ENCODE peak calls at places on chromosome 5, in eight cellular contexts. One of them, this sample, is unnamed.

GRCh38 chr5:110043025-110043424 is 353.3 kb downstream of the MAN2A1 start:
- DNase-seq in heart left ventricle: no peak
- DNase-seq in activated CD8-positive, alpha-beta memory T cell treated with anti-CD3 and anti-CD28 coated beads for 4 hours: no peak
- DNase-seq in left ventricle myocardium superior: no peak
- DNase-seq in body of pancreas: no peak
- DNase-seq in cardiac fibroblast: no peak
- DNase-seq in activated T-helper 1 cell treated with Interleukin-2 at 50 U/mL for 16 hours: no peak
- DNase-seq in stimulated activated CD8-positive, alpha-beta memory T cell treated with anti-CD3 and anti-CD28 coated beads, Interleukin-15, amount 100 ng/mL, for 1 hour: no peak
- DNase-seq in this sample: no peak

GRCh38 chr5:174764309-174764708 is 39.9 kb downstream of the MSX2 start:
- DNase-seq in activated CD8-positive, alpha-beta memory T cell treated with anti-CD3 and anti-CD28 coated beads for 4 hours: no peak
- DNase-seq in body of pancreas: no peak
- DNase-seq in left ventricle myocardium superior: no peak
- DNase-seq in cardiac fibroblast: no peak
- DNase-seq in stimulated activated CD8-positive, alpha-beta memory T cell treated with anti-CD3 and anti-CD28 coated beads, Interleukin-15, amount 100 ng/mL, for 1 hour: no peak
- DNase-seq in heart left ventricle: no peak
- DNase-seq in activated T-helper 1 cell treated with Interleukin-2 at 50 U/mL for 16 hours: no peak
- DNase-seq in this sample: no peak

GRCh38 chr5:118440496-118440895 is 547.9 kb downstream of the DTWD2 start:
- DNase-seq in heart left ventricle: no peak
- DNase-seq in body of pancreas: no peak
- DNase-seq in left ventricle myocardium superior: no peak
- DNase-seq in activated CD8-positive, alpha-beta memory T cell treated with anti-CD3 and anti-CD28 coated beads for 4 hours: no peak
- DNase-seq in activated T-helper 1 cell treated with Interleukin-2 at 50 U/mL for 16 hours: no peak
- DNase-seq in cardiac fibroblast: no peak
- DNase-seq in stimulated activated CD8-positive, alpha-beta memory T cell treated with anti-CD3 and anti-CD28 coated beads, Interleukin-15, amount 100 ng/mL, for 1 hour: no peak
- DNase-seq in this sample: no peak

GRCh38 chr5:64339776-64340175 is 166.0 kb upstream of the RGS7BP start:
- DNase-seq in heart left ventricle: no peak
- DNase-seq in activated T-helper 1 cell treated with Interleukin-2 at 50 U/mL for 16 hours: no peak
- DNase-seq in stimulated activated CD8-positive, alpha-beta memory T cell treated with anti-CD3 and anti-CD28 coated beads, Interleukin-15, amount 100 ng/mL, for 1 hour: no peak
- DNase-seq in activated CD8-positive, alpha-beta memory T cell treated with anti-CD3 and anti-CD28 coated beads for 4 hours: no peak
- DNase-seq in body of pancreas: no peak
- DNase-seq in cardiac fibroblast: no peak
- DNase-seq in left ventricle myocardium superior: no peak
- DNase-seq in this sample: no peak

GRCh38 chr5:54264574-54264973 is 45.8 kb downstream of the ARL15 start:
- DNase-seq in left ventricle myocardium superior: no peak
- DNase-seq in cardiac fibroblast: no peak
- DNase-seq in stimulated activated CD8-positive, alpha-beta memory T cell treated with anti-CD3 and anti-CD28 coated beads, Interleukin-15, amount 100 ng/mL, for 1 hour: no peak
- DNase-seq in heart left ventricle: no peak
- DNase-seq in body of pancreas: no peak
- DNase-seq in activated T-helper 1 cell treated with Interleukin-2 at 50 U/mL for 16 hours: no peak
- DNase-seq in activated CD8-positive, alpha-beta memory T cell treated with anti-CD3 and anti-CD28 coated beads for 4 hours: no peak
- DNase-seq in this sample: no peak

GRCh38 chr5:138303365-138303764 is 28.2 kb downstream of the CDC25C start:
- DNase-seq in activated CD8-positive, alpha-beta memory T cell treated with anti-CD3 and anti-CD28 coated beads for 4 hours: no peak
- DNase-seq in activated T-helper 1 cell treated with Interleukin-2 at 50 U/mL for 16 hours: no peak
- DNase-seq in heart left ventricle: no peak
- DNase-seq in stimulated activated CD8-positive, alpha-beta memory T cell treated with anti-CD3 and anti-CD28 coated beads, Interleukin-15, amount 100 ng/mL, for 1 hour: no peak
- DNase-seq in body of pancreas: no peak
- DNase-seq in left ventricle myocardium superior: no peak
- DNase-seq in cardiac fibroblast: no peak
- DNase-seq in this sample: no peak

GRCh38 chr5:110105692-110106091 is 416.0 kb downstream of the MAN2A1 start:
- DNase-seq in cardiac fibroblast: peak; percentile 41
- DNase-seq in activated T-helper 1 cell treated with Interleukin-2 at 50 U/mL for 16 hours: no peak
- DNase-seq in stimulated activated CD8-positive, alpha-beta memory T cell treated with anti-CD3 and anti-CD28 coated beads, Interleukin-15, amount 100 ng/mL, for 1 hour: no peak
- DNase-seq in activated CD8-positive, alpha-beta memory T cell treated with anti-CD3 and anti-CD28 coated beads for 4 hours: no peak
- DNase-seq in body of pancreas: peak; percentile 57
- DNase-seq in left ventricle myocardium superior: no peak
- DNase-seq in heart left ventricle: peak; percentile 18
- DNase-seq in this sample: no peak

GRCh38 chr5:102638912-102639652 is 116.0 kb upstream of the PAM start:
- DNase-seq in activated CD8-positive, alpha-beta memory T cell treated with anti-CD3 and anti-CD28 coated beads for 4 hours: no peak
- DNase-seq in stimulated activated CD8-positive, alpha-beta memory T cell treated with anti-CD3 and anti-CD28 coated beads, Interleukin-15, amount 100 ng/mL, for 1 hour: no peak
- DNase-seq in body of pancreas: no peak
- DNase-seq in activated T-helper 1 cell treated with Interleukin-2 at 50 U/mL for 16 hours: no peak
- DNase-seq in cardiac fibroblast: no peak
- DNase-seq in left ventricle myocardium superior: no peak
- DNase-seq in heart left ventricle: no peak
- DNase-seq in this sample: no peak

GRCh38 chr5:103793595-103794182 is 231.1 kb upstream of the NUDT12 start:
- DNase-seq in left ventricle myocardium superior: no peak
- DNase-seq in activated T-helper 1 cell treated with Interleukin-2 at 50 U/mL for 16 hours: no peak
- DNase-seq in stimulated activated CD8-positive, alpha-beta memory T cell treated with anti-CD3 and anti-CD28 coated beads, Interleukin-15, amount 100 ng/mL, for 1 hour: no peak
- DNase-seq in heart left ventricle: no peak
- DNase-seq in cardiac fibroblast: no peak
- DNase-seq in activated CD8-positive, alpha-beta memory T cell treated with anti-CD3 and anti-CD28 coated beads for 4 hours: no peak
- DNase-seq in body of pancreas: no peak
- DNase-seq in this sample: no peak

GRCh38 chr5:125829349-125829748 is 593.9 kb upstream of the GRAMD2B start:
- DNase-seq in activated CD8-positive, alpha-beta memory T cell treated with anti-CD3 and anti-CD28 coated beads for 4 hours: no peak
- DNase-seq in activated T-helper 1 cell treated with Interleukin-2 at 50 U/mL for 16 hours: no peak
- DNase-seq in left ventricle myocardium superior: no peak
- DNase-seq in cardiac fibroblast: no peak
- DNase-seq in heart left ventricle: no peak
- DNase-seq in stimulated activated CD8-positive, alpha-beta memory T cell treated with anti-CD3 and anti-CD28 coated beads, Interleukin-15, amount 100 ng/mL, for 1 hour: no peak
- DNase-seq in body of pancreas: no peak
- DNase-seq in this sample: no peak

GRCh38 chr5:32642276-32643002 is 57.1 kb downstream of the SUB1 start:
- DNase-seq in body of pancreas: no peak
- DNase-seq in activated CD8-positive, alpha-beta memory T cell treated with anti-CD3 and anti-CD28 coated beads for 4 hours: no peak
- DNase-seq in left ventricle myocardium superior: no peak
- DNase-seq in heart left ventricle: no peak
- DNase-seq in cardiac fibroblast: peak; percentile 50
- DNase-seq in stimulated activated CD8-positive, alpha-beta memory T cell treated with anti-CD3 and anti-CD28 coated beads, Interleukin-15, amount 100 ng/mL, for 1 hour: no peak
- DNase-seq in activated T-helper 1 cell treated with Interleukin-2 at 50 U/mL for 16 hours: no peak
- DNase-seq in this sample: no peak

GRCh38 chr5:51034501-51034900 is 348.7 kb upstream of the ISL1 start:
- DNase-seq in heart left ventricle: no peak
- DNase-seq in left ventricle myocardium superior: no peak
- DNase-seq in body of pancreas: no peak
- DNase-seq in activated T-helper 1 cell treated with Interleukin-2 at 50 U/mL for 16 hours: no peak
- DNase-seq in cardiac fibroblast: no peak
- DNase-seq in stimulated activated CD8-positive, alpha-beta memory T cell treated with anti-CD3 and anti-CD28 coated beads, Interleukin-15, amount 100 ng/mL, for 1 hour: no peak
- DNase-seq in activated CD8-positive, alpha-beta memory T cell treated with anti-CD3 and anti-CD28 coated beads for 4 hours: no peak
- DNase-seq in this sample: no peak

GRCh38 chr5:164345173-164345572 is 839.8 kb downstream of the MAT2B start:
- DNase-seq in heart left ventricle: peak; percentile 66
- DNase-seq in cardiac fibroblast: peak; percentile 76
- DNase-seq in left ventricle myocardium superior: peak; percentile 78
- DNase-seq in stimulated activated CD8-positive, alpha-beta memory T cell treated with anti-CD3 and anti-CD28 coated beads, Interleukin-15, amount 100 ng/mL, for 1 hour: no peak
- DNase-seq in activated CD8-positive, alpha-beta memory T cell treated with anti-CD3 and anti-CD28 coated beads for 4 hours: no peak
- DNase-seq in activated T-helper 1 cell treated with Interleukin-2 at 50 U/mL for 16 hours: no peak
- DNase-seq in body of pancreas: peak; percentile 13
- DNase-seq in this sample: peak; percentile 70

GRCh38 chr5:134133995-134134541 is 19.6 kb downstream of the TCF7 start:
- DNase-seq in heart left ventricle: no peak
- DNase-seq in cardiac fibroblast: no peak
- DNase-seq in activated CD8-positive, alpha-beta memory T cell treated with anti-CD3 and anti-CD28 coated beads for 4 hours: no peak
- DNase-seq in stimulated activated CD8-positive, alpha-beta memory T cell treated with anti-CD3 and anti-CD28 coated beads, Interleukin-15, amount 100 ng/mL, for 1 hour: no peak
- DNase-seq in body of pancreas: no peak
- DNase-seq in activated T-helper 1 cell treated with Interleukin-2 at 50 U/mL for 16 hours: no peak
- DNase-seq in left ventricle myocardium superior: no peak
- DNase-seq in this sample: peak; percentile 12

GRCh38 chr5:132782101-132782500 is 5.1 kb upstream of the SEPTIN8 start:
- DNase-seq in activated CD8-positive, alpha-beta memory T cell treated with anti-CD3 and anti-CD28 coated beads for 4 hours: no peak
- DNase-seq in stimulated activated CD8-positive, alpha-beta memory T cell treated with anti-CD3 and anti-CD28 coated beads, Interleukin-15, amount 100 ng/mL, for 1 hour: no peak
- DNase-seq in cardiac fibroblast: peak; percentile 42
- DNase-seq in left ventricle myocardium superior: no peak
- DNase-seq in body of pancreas: no peak
- DNase-seq in heart left ventricle: no peak
- DNase-seq in activated T-helper 1 cell treated with Interleukin-2 at 50 U/mL for 16 hours: no peak
- DNase-seq in this sample: no peak

GRCh38 chr5:74016373-74016772 is 390.4 kb downstream of the ARHGEF28 start:
- DNase-seq in left ventricle myocardium superior: no peak
- DNase-seq in activated CD8-positive, alpha-beta memory T cell treated with anti-CD3 and anti-CD28 coated beads for 4 hours: no peak
- DNase-seq in heart left ventricle: no peak
- DNase-seq in cardiac fibroblast: no peak
- DNase-seq in stimulated activated CD8-positive, alpha-beta memory T cell treated with anti-CD3 and anti-CD28 coated beads, Interleukin-15, amount 100 ng/mL, for 1 hour: no peak
- DNase-seq in activated T-helper 1 cell treated with Interleukin-2 at 50 U/mL for 16 hours: no peak
- DNase-seq in body of pancreas: no peak
- DNase-seq in this sample: no peak

GRCh38 chr5:115068239-115069086 is 101.2 kb downstream of the TRIM36 start:
- DNase-seq in body of pancreas: peak; percentile 26
- DNase-seq in cardiac fibroblast: peak; percentile 6
- DNase-seq in left ventricle myocardium superior: no peak
- DNase-seq in activated CD8-positive, alpha-beta memory T cell treated with anti-CD3 and anti-CD28 coated beads for 4 hours: no peak
- DNase-seq in heart left ventricle: no peak
- DNase-seq in stimulated activated CD8-positive, alpha-beta memory T cell treated with anti-CD3 and anti-CD28 coated beads, Interleukin-15, amount 100 ng/mL, for 1 hour: no peak
- DNase-seq in activated T-helper 1 cell treated with Interleukin-2 at 50 U/mL for 16 hours: no peak
- DNase-seq in this sample: no peak

GRCh38 chr5:33841829-33842228 is 50.0 kb downstream of the ADAMTS12 start:
- DNase-seq in stimulated activated CD8-positive, alpha-beta memory T cell treated with anti-CD3 and anti-CD28 coated beads, Interleukin-15, amount 100 ng/mL, for 1 hour: no peak
- DNase-seq in activated T-helper 1 cell treated with Interleukin-2 at 50 U/mL for 16 hours: no peak
- DNase-seq in activated CD8-positive, alpha-beta memory T cell treated with anti-CD3 and anti-CD28 coated beads for 4 hours: no peak
- DNase-seq in cardiac fibroblast: no peak
- DNase-seq in heart left ventricle: no peak
- DNase-seq in body of pancreas: no peak
- DNase-seq in left ventricle myocardium superior: no peak
- DNase-seq in this sample: no peak

GRCh38 chr5:35305336-35306020 is 75.2 kb upstream of the PRLR start:
- DNase-seq in left ventricle myocardium superior: no peak
- DNase-seq in body of pancreas: no peak
- DNase-seq in activated T-helper 1 cell treated with Interleukin-2 at 50 U/mL for 16 hours: no peak
- DNase-seq in cardiac fibroblast: no peak
- DNase-seq in activated CD8-positive, alpha-beta memory T cell treated with anti-CD3 and anti-CD28 coated beads for 4 hours: no peak
- DNase-seq in heart left ventricle: no peak
- DNase-seq in stimulated activated CD8-positive, alpha-beta memory T cell treated with anti-CD3 and anti-CD28 coated beads, Interleukin-15, amount 100 ng/mL, for 1 hour: no peak
- DNase-seq in this sample: no peak

GRCh38 chr5:158658439-158659230 is 441.1 kb downstream of the EBF1 start:
- DNase-seq in stimulated activated CD8-positive, alpha-beta memory T cell treated with anti-CD3 and anti-CD28 coated beads, Interleukin-15, amount 100 ng/mL, for 1 hour: no peak
- DNase-seq in left ventricle myocardium superior: no peak
- DNase-seq in activated T-helper 1 cell treated with Interleukin-2 at 50 U/mL for 16 hours: no peak
- DNase-seq in heart left ventricle: no peak
- DNase-seq in cardiac fibroblast: no peak
- DNase-seq in body of pancreas: no peak
- DNase-seq in activated CD8-positive, alpha-beta memory T cell treated with anti-CD3 and anti-CD28 coated beads for 4 hours: no peak
- DNase-seq in this sample: no peak

This sample was measured in left ventricle myocardium inferior.